ENCODE peak calls at places on chromosome 12, in ten cellular contexts. One of them, this sample, is unnamed.
A peak's percentile ranks its signal among the peaks of the same experiment; 100 is the strongest.

GRCh38 chr12:34286934-34287333 is 264.6 kb downstream of the ALG10 start:
- DNase-seq in stimulated activated CD4-positive, alpha-beta T cell treated with anti-CD3 and anti-CD28 coated beads, Interleukin-1b, Interleukin-23, amount 100 ng/mL, for 1 hour: no peak
- DNase-seq in posterior cingulate gyrus: no peak
- DNase-seq in H54: no peak
- DNase-seq in mammary epithelial cell: no peak
- DNase-seq in skeletal muscle cell: no peak
- DNase-seq in NCI-H1105 treated with DMSO at 0.1 percent for 48 hours: no peak
- DNase-seq in ELF-1: no peak
- DNase-seq in activated CD4-positive, alpha-beta T cell treated with anti-CD3 and anti-CD28 coated beads, Interleukin-2, amount 10 ng/mL, durations not matched to agents 24 days and 14 days: no peak
- DNase-seq in stimulated activated CD8-positive, alpha-beta memory T cell treated with anti-CD3 and anti-CD28 coated beads, Interleukin-4, amount 100 ng/mL, for 1 hour: no peak
- DNase-seq in this sample: no peak

GRCh38 chr12:46304080-46304479 is 35.2 kb upstream of the SLC38A1 start:
- DNase-seq in mammary epithelial cell: no peak
- DNase-seq in posterior cingulate gyrus: no peak
- DNase-seq in skeletal muscle cell: no peak
- DNase-seq in NCI-H1105 treated with DMSO at 0.1 percent for 48 hours: no peak
- DNase-seq in ELF-1: peak; percentile 17
- DNase-seq in stimulated activated CD4-positive, alpha-beta T cell treated with anti-CD3 and anti-CD28 coated beads, Interleukin-1b, Interleukin-23, amount 100 ng/mL, for 1 hour: no peak
- DNase-seq in H54: no peak
- DNase-seq in activated CD4-positive, alpha-beta T cell treated with anti-CD3 and anti-CD28 coated beads, Interleukin-2, amount 10 ng/mL, durations not matched to agents 24 days and 14 days: peak; percentile 51
- DNase-seq in stimulated activated CD8-positive, alpha-beta memory T cell treated with anti-CD3 and anti-CD28 coated beads, Interleukin-4, amount 100 ng/mL, for 1 hour: no peak
- DNase-seq in this sample: no peak

GRCh38 chr12:6233121-6233971 is 33.1 kb downstream of the CD9 start:
- DNase-seq in mammary epithelial cell: no peak
- DNase-seq in skeletal muscle cell: no peak
- DNase-seq in activated CD4-positive, alpha-beta T cell treated with anti-CD3 and anti-CD28 coated beads, Interleukin-2, amount 10 ng/mL, durations not matched to agents 24 days and 14 days: no peak
- DNase-seq in stimulated activated CD4-positive, alpha-beta T cell treated with anti-CD3 and anti-CD28 coated beads, Interleukin-1b, Interleukin-23, amount 100 ng/mL, for 1 hour: no peak
- DNase-seq in ELF-1: no peak
- DNase-seq in NCI-H1105 treated with DMSO at 0.1 percent for 48 hours: no peak
- DNase-seq in stimulated activated CD8-positive, alpha-beta memory T cell treated with anti-CD3 and anti-CD28 coated beads, Interleukin-4, amount 100 ng/mL, for 1 hour: no peak
- DNase-seq in posterior cingulate gyrus: no peak
- DNase-seq in H54: no peak
- DNase-seq in this sample: no peak

GRCh38 chr12:59158066-59158465 is 237.8 kb upstream of the LRIG3 start:
- DNase-seq in skeletal muscle cell: no peak
- DNase-seq in H54: no peak
- DNase-seq in activated CD4-positive, alpha-beta T cell treated with anti-CD3 and anti-CD28 coated beads, Interleukin-2, amount 10 ng/mL, durations not matched to agents 24 days and 14 days: no peak
- DNase-seq in ELF-1: peak; percentile 68
- DNase-seq in stimulated activated CD8-positive, alpha-beta memory T cell treated with anti-CD3 and anti-CD28 coated beads, Interleukin-4, amount 100 ng/mL, for 1 hour: no peak
- DNase-seq in posterior cingulate gyrus: no peak
- DNase-seq in mammary epithelial cell: no peak
- DNase-seq in stimulated activated CD4-positive, alpha-beta T cell treated with anti-CD3 and anti-CD28 coated beads, Interleukin-1b, Interleukin-23, amount 100 ng/mL, for 1 hour: no peak
- DNase-seq in NCI-H1105 treated with DMSO at 0.1 percent for 48 hours: no peak
- DNase-seq in this sample: no peak

GRCh38 chr12:19410639-19411184 is 28.6 kb upstream of the AEBP2 start:
- DNase-seq in H54: no peak
- DNase-seq in ELF-1: no peak
- DNase-seq in NCI-H1105 treated with DMSO at 0.1 percent for 48 hours: no peak
- DNase-seq in activated CD4-positive, alpha-beta T cell treated with anti-CD3 and anti-CD28 coated beads, Interleukin-2, amount 10 ng/mL, durations not matched to agents 24 days and 14 days: no peak
- DNase-seq in posterior cingulate gyrus: no peak
- DNase-seq in stimulated activated CD4-positive, alpha-beta T cell treated with anti-CD3 and anti-CD28 coated beads, Interleukin-1b, Interleukin-23, amount 100 ng/mL, for 1 hour: no peak
- DNase-seq in skeletal muscle cell: no peak
- DNase-seq in mammary epithelial cell: no peak
- DNase-seq in stimulated activated CD8-positive, alpha-beta memory T cell treated with anti-CD3 and anti-CD28 coated beads, Interleukin-4, amount 100 ng/mL, for 1 hour: no peak
- DNase-seq in this sample: no peak

GRCh38 chr12:51323966-51324895 is at the start of gene BIN2:
- DNase-seq in NCI-H1105 treated with DMSO at 0.1 percent for 48 hours: no peak
- DNase-seq in stimulated activated CD4-positive, alpha-beta T cell treated with anti-CD3 and anti-CD28 coated beads, Interleukin-1b, Interleukin-23, amount 100 ng/mL, for 1 hour: peak; percentile 28
- DNase-seq in activated CD4-positive, alpha-beta T cell treated with anti-CD3 and anti-CD28 coated beads, Interleukin-2, amount 10 ng/mL, durations not matched to agents 24 days and 14 days: peak; percentile 93
- DNase-seq in mammary epithelial cell: no peak
- DNase-seq in H54: no peak
- DNase-seq in ELF-1: peak; percentile 31
- DNase-seq in stimulated activated CD8-positive, alpha-beta memory T cell treated with anti-CD3 and anti-CD28 coated beads, Interleukin-4, amount 100 ng/mL, for 1 hour: no peak
- DNase-seq in posterior cingulate gyrus: peak; percentile 14
- DNase-seq in skeletal muscle cell: no peak
- DNase-seq in this sample: no peak

GRCh38 chr12:93537769-93538168 is 34.7 kb upstream of the SOCS2 start:
- DNase-seq in posterior cingulate gyrus: no peak
- DNase-seq in activated CD4-positive, alpha-beta T cell treated with anti-CD3 and anti-CD28 coated beads, Interleukin-2, amount 10 ng/mL, durations not matched to agents 24 days and 14 days: no peak
- DNase-seq in NCI-H1105 treated with DMSO at 0.1 percent for 48 hours: no peak
- DNase-seq in mammary epithelial cell: no peak
- DNase-seq in stimulated activated CD4-positive, alpha-beta T cell treated with anti-CD3 and anti-CD28 coated beads, Interleukin-1b, Interleukin-23, amount 100 ng/mL, for 1 hour: no peak
- DNase-seq in ELF-1: no peak
- DNase-seq in H54: no peak
- DNase-seq in skeletal muscle cell: no peak
- DNase-seq in stimulated activated CD8-positive, alpha-beta memory T cell treated with anti-CD3 and anti-CD28 coated beads, Interleukin-4, amount 100 ng/mL, for 1 hour: no peak
- DNase-seq in this sample: no peak

GRCh38 chr12:44000309-44000952 is 164.6 kb downstream of the TMEM117 start:
- DNase-seq in posterior cingulate gyrus: no peak
- DNase-seq in ELF-1: peak; percentile 77
- DNase-seq in stimulated activated CD8-positive, alpha-beta memory T cell treated with anti-CD3 and anti-CD28 coated beads, Interleukin-4, amount 100 ng/mL, for 1 hour: no peak
- DNase-seq in NCI-H1105 treated with DMSO at 0.1 percent for 48 hours: peak; percentile 67
- DNase-seq in activated CD4-positive, alpha-beta T cell treated with anti-CD3 and anti-CD28 coated beads, Interleukin-2, amount 10 ng/mL, durations not matched to agents 24 days and 14 days: peak; percentile 72
- DNase-seq in H54: peak; percentile 35
- DNase-seq in skeletal muscle cell: no peak
- DNase-seq in stimulated activated CD4-positive, alpha-beta T cell treated with anti-CD3 and anti-CD28 coated beads, Interleukin-1b, Interleukin-23, amount 100 ng/mL, for 1 hour: no peak
- DNase-seq in mammary epithelial cell: peak; percentile 72
- DNase-seq in this sample: peak; percentile 68

GRCh38 chr12:111089616-111090015 is 169.2 kb upstream of the MYL2 start:
- DNase-seq in posterior cingulate gyrus: no peak
- DNase-seq in skeletal muscle cell: no peak
- DNase-seq in stimulated activated CD8-positive, alpha-beta memory T cell treated with anti-CD3 and anti-CD28 coated beads, Interleukin-4, amount 100 ng/mL, for 1 hour: no peak
- DNase-seq in stimulated activated CD4-positive, alpha-beta T cell treated with anti-CD3 and anti-CD28 coated beads, Interleukin-1b, Interleukin-23, amount 100 ng/mL, for 1 hour: no peak
- DNase-seq in ELF-1: no peak
- DNase-seq in activated CD4-positive, alpha-beta T cell treated with anti-CD3 and anti-CD28 coated beads, Interleukin-2, amount 10 ng/mL, durations not matched to agents 24 days and 14 days: no peak
- DNase-seq in H54: no peak
- DNase-seq in NCI-H1105 treated with DMSO at 0.1 percent for 48 hours: no peak
- DNase-seq in mammary epithelial cell: no peak
- DNase-seq in this sample: no peak